ENCODE peak calls at places on chromosomes 5 and 9, in six cellular contexts. E is activated T-cell treated with anti-CD3 and anti-CD28 coated beads, Interleukin-2, amount 50 U/mL, for 72 hours; W is H7; N is cardiac fibroblast; P is putamen; Q is lower lobe of right lung. G is an unnamed sample.

GRCh38 chr5:141392429-141393198 is at the start of gene PCDHGA8:
- DNase-seq in W (no peak), E (no peak), N (no peak), Q (no peak), P (no peak), G (no peak)

GRCh38 chr9:130352081-130352480 is 86.5 kb downstream of the HMCN2 start:
- DNase-seq in W (no peak), P (no peak), Q (no peak), E (no peak), N (no peak), G (no peak)

GRCh38 chr5:103283120-103283519 is 24.6 kb downstream of the MACIR start:
- DNase-seq in W (no peak), P (no peak), Q (no peak), E (no peak), N (no peak), G (no peak)

GRCh38 chr9:134433909-134434895 is 107.9 kb downstream of the RXRA start:
- DNase-seq in Q (no peak), E (no peak), N (no peak), W (no peak), P (no peak), G (no peak)

GRCh38 chr5:95864944-95865504 is 42.5 kb upstream of the GLRX start:
- DNase-seq in E (no peak), Q (no peak), N (no peak), W (no peak), P (no peak), G (no peak)

GRCh38 chr9:27125030-27125429 is 16.0 kb downstream of the TEK start:
- DNase-seq in Q (no peak), W (no peak), E (no peak), P (no peak), N (peak), G (no peak)

GRCh38 chr9:77707696-77708095 is 59.6 kb upstream of the GNA14 start:
- DNase-seq in E (no peak), Q (peak), W (no peak), N (peak), P (no peak), G (no peak)

GRCh38 chr9:124613849-124614248 is 106.7 kb upstream of the NR5A1 start:
- DNase-seq in P (no peak), W (no peak), Q (no peak), N (no peak), E (no peak), G (no peak)

GRCh38 chr9:94918038-94918753 is 191.7 kb downstream of the AOPEP start:
- DNase-seq in E (no peak), W (no peak), P (no peak), Q (no peak), N (no peak), G (no peak)

GRCh38 chr9:124381073-124381945 is 33.9 kb downstream of the PSMB7 start:
- DNase-seq in N (peak), W (no peak), P (no peak), Q (no peak), E (no peak), G (no peak)

GRCh38 chr9:135882011-135882410 is 25.3 kb downstream of the CAMSAP1 start:
- DNase-seq in E (no peak), P (no peak), Q (no peak), W (no peak), N (no peak), G (no peak)

GRCh38 chr5:128366147-128366546 is 171.9 kb downstream of the FBN2 start:
- DNase-seq in Q (no peak), N (no peak), P (no peak), W (no peak), E (no peak), G (no peak)

GRCh38 chr5:91076138-91076537 is 307.0 kb downstream of the ARRDC3 start:
- DNase-seq in W (no peak), Q (no peak), P (no peak), E (no peak), N (no peak), G (no peak)

GRCh38 chr5:139726248-139726647 is 69.4 kb upstream of the PSD2 start:
- DNase-seq in Q (no peak), N (no peak), P (no peak), E (no peak), W (no peak), G (no peak)

GRCh38 chr9:129407905-129408452 is 212.9 kb downstream of the C9orf50 start:
- DNase-seq in Q (peak), P (no peak), W (peak), E (no peak), N (no peak), G (no peak)

GRCh38 chr5:147479431-147479830 is 30.4 kb downstream of the DPYSL3 start:
- DNase-seq in P (no peak), E (no peak), Q (no peak), W (no peak), N (peak), G (no peak)

GRCh38 chr5:65623482-65623881 is 651 bp downstream of the TRIM23 start:
- DNase-seq in W (no peak), N (no peak), Q (no peak), P (no peak), E (no peak), G (no peak)

GRCh38 chr5:150945501-150945900 is 40.7 kb upstream of the ZNF300 start:
- DNase-seq in E (no peak), N (peak), Q (no peak), W (no peak), P (no peak), G (no peak)

GRCh38 chr5:80516826-80517225 is 28.9 kb downstream of the FAM151B start:
- DNase-seq in E (peak), Q (no peak), P (no peak), N (peak), W (no peak), G (no peak)

G was measured in substantia nigra.